ENCODE peak calls at places on chromosomes 2 and 18, in four cellular contexts. One of them, this sample, is unnamed.

GRCh38 chr18:48220146-48220499 is 189.1 kb downstream of the ZBTB7C start:
- DNase-seq in MCF 10A: no peak
- DNase-seq in GM12865: no peak
- DNase-seq in esophagus muscularis mucosa: peak
- DNase-seq in this sample: no peak

GRCh38 chr2:127647242-127648190 is 1.6 kb downstream of the GPR17 start:
- DNase-seq in MCF 10A: peak
- DNase-seq in GM12865: no peak
- DNase-seq in esophagus muscularis mucosa: no peak
- DNase-seq in this sample: no peak

GRCh38 chr2:85719609-85720240 is 25.6 kb downstream of the GNLY start:
- DNase-seq in MCF 10A: no peak
- DNase-seq in GM12865: no peak
- DNase-seq in esophagus muscularis mucosa: no peak
- DNase-seq in this sample: no peak

GRCh38 chr2:69278366-69278765 is 108.7 kb downstream of the GFPT1 start:
- DNase-seq in MCF 10A: no peak
- DNase-seq in GM12865: no peak
- DNase-seq in esophagus muscularis mucosa: no peak
- DNase-seq in this sample: no peak

GRCh38 chr2:80073134-80073561 is 231.4 kb downstream of the LRRTM1 start:
- DNase-seq in MCF 10A: peak
- DNase-seq in GM12865: peak
- DNase-seq in esophagus muscularis mucosa: no peak
- DNase-seq in this sample: no peak

GRCh38 chr2:210873631-210874030 is 317.2 kb downstream of the CPS1 start:
- DNase-seq in MCF 10A: no peak
- DNase-seq in GM12865: peak
- DNase-seq in esophagus muscularis mucosa: no peak
- DNase-seq in this sample: no peak

GRCh38 chr2:240986787-240987411 is 11.5 kb upstream of the SNED1 start:
- DNase-seq in MCF 10A: peak
- DNase-seq in GM12865: no peak
- DNase-seq in esophagus muscularis mucosa: no peak
- DNase-seq in this sample: no peak

GRCh38 chr2:70687461-70687795 is 80.6 kb downstream of the ADD2 start:
- DNase-seq in MCF 10A: no peak
- DNase-seq in GM12865: no peak
- DNase-seq in esophagus muscularis mucosa: no peak
- DNase-seq in this sample: no peak

GRCh38 chr2:80288576-80288975 is 16.0 kb downstream of the LRRTM1 start:
- DNase-seq in MCF 10A: peak
- DNase-seq in GM12865: no peak
- DNase-seq in esophagus muscularis mucosa: no peak
- DNase-seq in this sample: no peak

GRCh38 chr18:63183263-63183662 is 136.3 kb downstream of the BCL2 start:
- DNase-seq in MCF 10A: no peak
- DNase-seq in GM12865: no peak
- DNase-seq in esophagus muscularis mucosa: no peak
- DNase-seq in this sample: no peak

GRCh38 chr18:77144451-77145118 is 12.0 kb upstream of the MBP start:
- DNase-seq in MCF 10A: no peak
- DNase-seq in GM12865: no peak
- DNase-seq in esophagus muscularis mucosa: no peak
- DNase-seq in this sample: peak

GRCh38 chr2:156340818-156341481 is 8.4 kb upstream of the NR4A2 start:
- DNase-seq in MCF 10A: no peak
- DNase-seq in GM12865: peak
- DNase-seq in esophagus muscularis mucosa: no peak
- DNase-seq in this sample: no peak

GRCh38 chr2:113700186-113700841 is 56.1 kb downstream of the SLC35F5 start:
- DNase-seq in MCF 10A: no peak
- DNase-seq in GM12865: peak
- DNase-seq in esophagus muscularis mucosa: no peak
- DNase-seq in this sample: no peak
- TF ChIP-seq CTCF in MCF 10A: no peak
- TF ChIP-seq CTCF in GM12865: peak
- TF ChIP-seq CTCF in esophagus muscularis mucosa: no peak
- TF ChIP-seq CTCF in this sample: no peak

DNA sequence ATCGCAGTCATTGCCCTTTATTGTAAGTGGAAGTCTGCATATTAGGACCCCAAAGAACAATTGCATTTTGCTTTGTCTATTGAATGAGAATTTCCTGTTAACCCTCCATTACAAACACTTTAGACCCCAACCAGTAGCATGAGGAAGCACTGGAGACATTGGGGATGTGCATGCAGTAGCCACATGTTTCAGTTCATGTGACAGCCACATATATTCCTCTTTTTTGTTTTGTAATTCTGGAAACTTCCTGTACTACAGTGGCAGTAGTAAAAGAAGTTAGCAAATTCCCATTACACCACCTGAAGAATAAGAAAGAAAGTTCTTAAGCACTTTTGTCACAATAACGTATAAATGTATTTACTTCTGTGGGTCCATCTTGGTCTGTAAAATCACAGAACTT is 281.1 kb upstream of the SLC14A2 start:
- DNase-seq in MCF 10A: no peak
- DNase-seq in GM12865: no peak
- DNase-seq in esophagus muscularis mucosa: no peak
- DNase-seq in this sample: no peak
- TF ChIP-seq CTCF in MCF 10A: no peak
- TF ChIP-seq CTCF in GM12865: no peak
- TF ChIP-seq CTCF in esophagus muscularis mucosa: no peak
- TF ChIP-seq CTCF in this sample: no peak

GRCh38 chr2:238972146-238972445 is 124.2 kb downstream of the TWIST2 start:
- DNase-seq in MCF 10A: no peak
- DNase-seq in GM12865: no peak
- DNase-seq in esophagus muscularis mucosa: peak
- DNase-seq in this sample: peak
- TF ChIP-seq CTCF in MCF 10A: no peak
- TF ChIP-seq CTCF in GM12865: no peak
- TF ChIP-seq CTCF in esophagus muscularis mucosa: no peak
- TF ChIP-seq CTCF in this sample: no peak

DNA sequence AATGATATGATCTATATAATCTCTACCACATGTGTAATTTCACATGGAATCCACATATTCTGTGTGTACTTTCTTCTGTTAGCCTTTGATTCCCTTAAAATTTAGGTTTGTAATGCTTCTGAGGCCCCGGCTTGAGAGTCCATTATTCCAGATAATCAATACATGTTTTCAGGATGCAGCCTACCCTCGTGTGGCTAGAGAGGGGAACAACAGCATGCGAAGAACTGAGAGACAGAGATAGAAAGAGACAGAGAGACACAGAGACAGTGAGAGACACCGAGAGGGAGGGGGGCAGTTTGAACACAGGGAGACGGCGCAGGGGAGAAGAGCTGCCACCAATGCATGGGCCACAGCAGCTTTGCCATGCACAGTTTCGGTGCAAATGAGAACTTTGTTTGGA is 185.4 kb downstream of the SNTG2 start:
- DNase-seq in MCF 10A: peak
- DNase-seq in GM12865: no peak
- DNase-seq in esophagus muscularis mucosa: no peak
- DNase-seq in this sample: no peak
- TF ChIP-seq CTCF in MCF 10A: peak
- TF ChIP-seq CTCF in GM12865: no peak
- TF ChIP-seq CTCF in esophagus muscularis mucosa: peak
- TF ChIP-seq CTCF in this sample: peak

GRCh38 chr2:126385441-126385840 is 270.5 kb upstream of the GYPC start:
- DNase-seq in MCF 10A: no peak
- DNase-seq in GM12865: no peak
- DNase-seq in esophagus muscularis mucosa: no peak
- DNase-seq in this sample: no peak
- TF ChIP-seq CTCF in MCF 10A: no peak
- TF ChIP-seq CTCF in GM12865: no peak
- TF ChIP-seq CTCF in esophagus muscularis mucosa: no peak
- TF ChIP-seq CTCF in this sample: no peak

GRCh38 chr2:47779416-47779790 is 3.5 kb upstream of the MSH6 start:
- DNase-seq in MCF 10A: no peak
- DNase-seq in GM12865: no peak
- DNase-seq in esophagus muscularis mucosa: no peak
- DNase-seq in this sample: no peak

GRCh38 chr2:47785986-47786385 is 3.0 kb downstream of the MSH6 start:
- DNase-seq in MCF 10A: no peak
- DNase-seq in GM12865: no peak
- DNase-seq in esophagus muscularis mucosa: no peak
- DNase-seq in this sample: no peak

GRCh38 chr2:47784349-47784851 is 1.5 kb downstream of the MSH6 start:
- DNase-seq in MCF 10A: no peak
- DNase-seq in GM12865: no peak
- DNase-seq in esophagus muscularis mucosa: no peak
- DNase-seq in this sample: no peak

GRCh38 chr2:47782557-47783490 is at the start of gene MSH6:
- DNase-seq in MCF 10A: peak
- DNase-seq in GM12865: peak
- DNase-seq in esophagus muscularis mucosa: peak
- DNase-seq in this sample: peak

GRCh38 chr2:47783491-47784330 is 766 bp downstream of the MSH6 start:
- DNase-seq in MCF 10A: peak
- DNase-seq in GM12865: peak
- DNase-seq in esophagus muscularis mucosa: no peak
- DNase-seq in this sample: peak
- TF ChIP-seq CTCF in MCF 10A: no peak
- TF ChIP-seq CTCF in GM12865: no peak
- TF ChIP-seq CTCF in esophagus muscularis mucosa: no peak
- TF ChIP-seq CTCF in this sample: no peak

This sample was measured in osteocyte.